ENCODE peak calls at places on chromosomes 16 and 17, in ten cellular contexts. One of them, this sample, is unnamed. For H3K9me3, the result is how much of the 10 kb centered on the place peaks cover.

GRCh38 chr16:4776141-4776705 is 9.3 kb upstream of the ZNF500 start:
- DNase-seq in left ventricle myocardium inferior: no peak
- DNase-seq in fibroblast of lung: no peak
- DNase-seq in upper lobe of left lung: no peak
- DNase-seq in esophagus muscularis mucosa: no peak
- DNase-seq in prostate gland: no peak
- DNase-seq in PC-9: no peak
- DNase-seq in MM.1S: no peak
- DNase-seq in ascending aorta: no peak
- DNase-seq in cardiac muscle cell: no peak
- DNase-seq in this sample: no peak

GRCh38 chr16:53482123-53482522 is 20.9 kb downstream of the AKTIP start:
- DNase-seq in left ventricle myocardium inferior: no peak
- DNase-seq in fibroblast of lung: no peak
- DNase-seq in upper lobe of left lung: no peak
- DNase-seq in esophagus muscularis mucosa: peak
- DNase-seq in prostate gland: no peak
- DNase-seq in PC-9: no peak
- DNase-seq in MM.1S: no peak
- DNase-seq in ascending aorta: no peak
- DNase-seq in cardiac muscle cell: no peak
- DNase-seq in this sample: no peak

GRCh38 chr16:89407282-89407924 is 83.0 kb downstream of the ANKRD11 start:
- DNase-seq in left ventricle myocardium inferior: no peak
- DNase-seq in fibroblast of lung: no peak
- DNase-seq in upper lobe of left lung: peak
- DNase-seq in esophagus muscularis mucosa: no peak
- DNase-seq in prostate gland: no peak
- DNase-seq in PC-9: no peak
- DNase-seq in MM.1S: no peak
- DNase-seq in ascending aorta: no peak
- DNase-seq in cardiac muscle cell: no peak
- DNase-seq in this sample: peak

GRCh38 chr16:1244881-1245280 is 4.4 kb downstream of the TPSAB1 start:
- DNase-seq in left ventricle myocardium inferior: no peak
- DNase-seq in fibroblast of lung: no peak
- DNase-seq in upper lobe of left lung: peak
- DNase-seq in esophagus muscularis mucosa: no peak
- DNase-seq in prostate gland: no peak
- DNase-seq in PC-9: no peak
- DNase-seq in MM.1S: no peak
- DNase-seq in ascending aorta: no peak
- DNase-seq in cardiac muscle cell: no peak
- DNase-seq in this sample: no peak

GRCh38 chr17:71392715-71393567 is 727.9 kb upstream of the SOX9 start:
- DNase-seq in left ventricle myocardium inferior: no peak
- DNase-seq in fibroblast of lung: peak
- DNase-seq in upper lobe of left lung: no peak
- DNase-seq in esophagus muscularis mucosa: no peak
- DNase-seq in prostate gland: no peak
- DNase-seq in PC-9: no peak
- DNase-seq in MM.1S: no peak
- DNase-seq in ascending aorta: no peak
- DNase-seq in cardiac muscle cell: no peak
- DNase-seq in this sample: no peak

GRCh38 chr17:74474043-74474792 is 7.8 kb downstream of the CD300A start:
- DNase-seq in left ventricle myocardium inferior: no peak
- DNase-seq in fibroblast of lung: no peak
- DNase-seq in upper lobe of left lung: peak
- DNase-seq in esophagus muscularis mucosa: no peak
- DNase-seq in prostate gland: no peak
- DNase-seq in PC-9: no peak
- DNase-seq in MM.1S: peak
- DNase-seq in ascending aorta: no peak
- DNase-seq in cardiac muscle cell: no peak
- DNase-seq in this sample: peak

GRCh38 chr17:45123930-45124796 is 8.2 kb downstream of the PLCD3 start:
- DNase-seq in left ventricle myocardium inferior: no peak
- DNase-seq in fibroblast of lung: peak
- DNase-seq in upper lobe of left lung: peak
- DNase-seq in esophagus muscularis mucosa: no peak
- DNase-seq in prostate gland: no peak
- DNase-seq in PC-9: peak
- DNase-seq in MM.1S: no peak
- DNase-seq in ascending aorta: no peak
- DNase-seq in cardiac muscle cell: no peak
- DNase-seq in this sample: no peak

GRCh38 chr16:53949716-53950410 is 245.9 kb downstream of the FTO start:
- DNase-seq in left ventricle myocardium inferior: no peak
- DNase-seq in fibroblast of lung: peak
- DNase-seq in upper lobe of left lung: no peak
- DNase-seq in esophagus muscularis mucosa: no peak
- DNase-seq in prostate gland: no peak
- DNase-seq in PC-9: no peak
- DNase-seq in MM.1S: no peak
- DNase-seq in ascending aorta: no peak
- DNase-seq in cardiac muscle cell: no peak
- DNase-seq in this sample: no peak

GRCh38 chr17:19371259-19372003 is 6.9 kb upstream of the MAPK7 start:
- DNase-seq in left ventricle myocardium inferior: no peak
- DNase-seq in fibroblast of lung: no peak
- DNase-seq in upper lobe of left lung: no peak
- DNase-seq in esophagus muscularis mucosa: no peak
- DNase-seq in prostate gland: no peak
- DNase-seq in PC-9: no peak
- DNase-seq in MM.1S: no peak
- DNase-seq in ascending aorta: no peak
- DNase-seq in cardiac muscle cell: no peak
- DNase-seq in this sample: no peak

DNA sequence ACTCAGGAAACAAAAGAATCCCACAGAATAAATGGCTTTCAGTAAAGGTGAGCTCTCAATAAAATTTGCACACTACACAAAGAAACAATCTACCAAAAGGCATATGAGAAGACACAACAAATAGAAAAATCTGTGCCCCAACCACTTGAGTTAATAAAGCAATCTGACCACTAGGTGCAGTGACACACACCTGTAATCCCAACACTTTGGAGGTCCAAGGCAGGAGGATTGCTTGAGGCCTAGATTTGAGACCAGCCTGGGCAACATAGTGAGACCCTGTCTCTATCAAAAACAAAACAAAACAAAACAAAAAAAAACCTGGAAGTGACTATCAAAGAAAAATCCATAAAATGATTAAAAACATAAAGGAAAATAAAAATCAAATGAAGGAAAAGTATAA is 9.6 kb upstream of the ABCA5 start:
- DNase-seq in left ventricle myocardium inferior: no peak
- DNase-seq in fibroblast of lung: no peak
- DNase-seq in upper lobe of left lung: no peak
- DNase-seq in esophagus muscularis mucosa: no peak
- DNase-seq in prostate gland: no peak
- DNase-seq in PC-9: no peak
- DNase-seq in MM.1S: no peak
- DNase-seq in ascending aorta: no peak
- DNase-seq in cardiac muscle cell: no peak
- DNase-seq in this sample: no peak
- H3K27ac ChIP-seq in left ventricle myocardium inferior: no peak
- H3K27ac ChIP-seq in fibroblast of lung: no peak
- H3K27ac ChIP-seq in upper lobe of left lung: no peak
- H3K27ac ChIP-seq in esophagus muscularis mucosa: no peak
- H3K27ac ChIP-seq in prostate gland: no peak
- H3K27ac ChIP-seq in PC-9: no peak
- H3K27ac ChIP-seq in MM.1S: no peak
- H3K27ac ChIP-seq in ascending aorta: no peak
- H3K27ac ChIP-seq in cardiac muscle cell: no peak
- H3K27ac ChIP-seq in this sample: no peak

GRCh38 chr16:61057635-61058034 is 978.6 kb downstream of the CDH8 start:
- DNase-seq in left ventricle myocardium inferior: no peak
- DNase-seq in fibroblast of lung: no peak
- DNase-seq in upper lobe of left lung: no peak
- DNase-seq in esophagus muscularis mucosa: no peak
- DNase-seq in prostate gland: no peak
- DNase-seq in PC-9: no peak
- DNase-seq in MM.1S: no peak
- DNase-seq in ascending aorta: no peak
- DNase-seq in cardiac muscle cell: no peak
- DNase-seq in this sample: no peak
- H3K9me3 ChIP-seq in left ventricle myocardium inferior: under half
- H3K9me3 ChIP-seq in fibroblast of lung: under half
- H3K9me3 ChIP-seq in upper lobe of left lung: under half
- H3K9me3 ChIP-seq in esophagus muscularis mucosa: under half
- H3K9me3 ChIP-seq in prostate gland: under half
- H3K9me3 ChIP-seq in PC-9: under half
- H3K9me3 ChIP-seq in MM.1S: under half
- H3K9me3 ChIP-seq in ascending aorta: under half
- H3K9me3 ChIP-seq in cardiac muscle cell: under half
- H3K9me3 ChIP-seq in this sample: under half

GRCh38 chr16:46777804-46778203 is 29.7 kb upstream of the MYLK3 start:
- DNase-seq in left ventricle myocardium inferior: no peak
- DNase-seq in fibroblast of lung: no peak
- DNase-seq in upper lobe of left lung: no peak
- DNase-seq in esophagus muscularis mucosa: no peak
- DNase-seq in prostate gland: no peak
- DNase-seq in PC-9: no peak
- DNase-seq in MM.1S: no peak
- DNase-seq in ascending aorta: no peak
- DNase-seq in cardiac muscle cell: no peak
- DNase-seq in this sample: no peak
- TF ChIP-seq CTCF in left ventricle myocardium inferior: no peak
- TF ChIP-seq CTCF in fibroblast of lung: no peak
- TF ChIP-seq CTCF in upper lobe of left lung: no peak
- TF ChIP-seq CTCF in esophagus muscularis mucosa: no peak
- TF ChIP-seq CTCF in prostate gland: no peak
- TF ChIP-seq CTCF in PC-9: no peak
- TF ChIP-seq CTCF in MM.1S: no peak
- TF ChIP-seq CTCF in ascending aorta: no peak
- TF ChIP-seq CTCF in cardiac muscle cell: no peak
- TF ChIP-seq CTCF in this sample: no peak

GRCh38 chr17:31211352-31212012 is 85.6 kb downstream of the OMG start:
- DNase-seq in left ventricle myocardium inferior: no peak
- DNase-seq in fibroblast of lung: no peak
- DNase-seq in upper lobe of left lung: no peak
- DNase-seq in esophagus muscularis mucosa: no peak
- DNase-seq in prostate gland: no peak
- DNase-seq in PC-9: no peak
- DNase-seq in MM.1S: no peak
- DNase-seq in ascending aorta: no peak
- DNase-seq in cardiac muscle cell: no peak
- DNase-seq in this sample: no peak
- H3K27ac ChIP-seq in left ventricle myocardium inferior: no peak
- H3K27ac ChIP-seq in fibroblast of lung: no peak
- H3K27ac ChIP-seq in upper lobe of left lung: no peak
- H3K27ac ChIP-seq in esophagus muscularis mucosa: no peak
- H3K27ac ChIP-seq in prostate gland: no peak
- H3K27ac ChIP-seq in PC-9: no peak
- H3K27ac ChIP-seq in MM.1S: no peak
- H3K27ac ChIP-seq in ascending aorta: no peak
- H3K27ac ChIP-seq in cardiac muscle cell: no peak
- H3K27ac ChIP-seq in this sample: no peak

This sample was measured in CD4-positive, alpha-beta T cell.